ENCODE peak calls at places on chromosomes 3 and 15, in five cellular contexts. K is WTC11, D is astrocyte of the cerebellum, C is Peyer's patch, R is RWPE1. Q is an unnamed sample.

GRCh38 chr15:71072423-71072822 is 42.8 kb upstream of the THSD4 start:
- DNase-seq in K (no peak), D (no peak), C (no peak), R (no peak), Q (no peak)

GRCh38 chr3:106261915-106262683 is 393.3 kb upstream of the CBLB start:
- DNase-seq in K (no peak), D (peak; percentile 26), C (no peak), R (no peak), Q (peak; percentile 57)

GRCh38 chr3:6204891-6205290 is 656.0 kb upstream of the GRM7 start:
- DNase-seq in K (no peak), D (no peak), C (no peak), R (no peak), Q (no peak)

GRCh38 chr15:62118446-62118964 is 46.6 kb downstream of the C2CD4B start:
- DNase-seq in K (no peak), D (no peak), C (no peak), R (no peak), Q (no peak)

GRCh38 chr15:83112233-83112958 is 5.0 kb downstream of the TM6SF1 start:
- DNase-seq in K (no peak), D (peak; percentile 90), C (no peak), R (no peak), Q (no peak)

GRCh38 chr3:48915296-48915695 is 3.3 kb upstream of the ARIH2 start:
- DNase-seq in K (no peak), D (no peak), C (no peak), R (no peak), Q (no peak)

GRCh38 chr3:32304510-32304909 is 66.0 kb downstream of the CMTM8 start:
- DNase-seq in K (no peak), D (no peak), C (no peak), R (no peak), Q (no peak)

GRCh38 chr15:55856506-55856905 is 113.6 kb upstream of the PRTG start:
- DNase-seq in K (no peak), D (no peak), C (no peak), R (no peak), Q (no peak)

GRCh38 chr3:148146947-148147346 is 550.8 kb upstream of the AGTR1 start:
- DNase-seq in K (no peak), D (peak; percentile 67), C (no peak), R (peak; percentile 8), Q (peak; percentile 55)

GRCh38 chr3:157530637-157531300 is 27.6 kb upstream of the VEPH1 start:
- DNase-seq in K (no peak), D (no peak), C (no peak), R (no peak), Q (no peak)

GRCh38 chr3:82353281-82354171 is 592.1 kb upstream of the GBE1 start:
- DNase-seq in K (no peak), D (no peak), C (no peak), R (no peak), Q (no peak)

GRCh38 chr15:77838061-77838460 is 205.3 kb upstream of the LINGO1 start:
- DNase-seq in K (no peak), D (peak; percentile 22), C (peak; percentile 41), R (no peak), Q (no peak)

GRCh38 chr3:39870706-39871105 is 61.3 kb downstream of the MYRIP start:
- DNase-seq in K (no peak), D (no peak), C (no peak), R (no peak), Q (no peak)

GRCh38 chr15:70778258-70779076 is 15.1 kb upstream of the UACA start:
- DNase-seq in K (no peak), D (no peak), C (no peak), R (peak; percentile 36), Q (peak; percentile 55)

GRCh38 chr3:32551087-32551486 is 19.6 kb downstream of the DYNC1LI1 start:
- DNase-seq in K (no peak), D (no peak), C (no peak), R (no peak), Q (no peak)

GRCh38 chr3:106399773-106400172 is 531.0 kb upstream of the CBLB start:
- DNase-seq in K (no peak), D (no peak), C (no peak), R (no peak), Q (no peak)

GRCh38 chr3:115580566-115580965 is 42.7 kb upstream of the GAP43 start:
- DNase-seq in K (no peak), D (no peak), C (no peak), R (no peak), Q (no peak)

GRCh38 chr3:14322667-14323295 is 79.6 kb upstream of the SLC6A6 start:
- DNase-seq in K (no peak), D (no peak), C (peak; percentile 28), R (no peak), Q (no peak)

GRCh38 chr3:13070622-13071021 is 2.6 kb downstream of the IQSEC1 start:
- DNase-seq in K (no peak), D (no peak), C (no peak), R (no peak), Q (no peak)

GRCh38 chr3:13069495-13069894 is 3.7 kb downstream of the IQSEC1 start:
- DNase-seq in K (no peak), D (no peak), C (no peak), R (no peak), Q (no peak)

GRCh38 chr3:13067778-13068177 is 5.5 kb downstream of the IQSEC1 start:
- DNase-seq in K (no peak), D (no peak), C (no peak), R (no peak), Q (no peak)

GRCh38 chr3:13066236-13066635 is 7.0 kb downstream of the IQSEC1 start:
- DNase-seq in K (no peak), D (no peak), C (no peak), R (no peak), Q (no peak)

DNA sequence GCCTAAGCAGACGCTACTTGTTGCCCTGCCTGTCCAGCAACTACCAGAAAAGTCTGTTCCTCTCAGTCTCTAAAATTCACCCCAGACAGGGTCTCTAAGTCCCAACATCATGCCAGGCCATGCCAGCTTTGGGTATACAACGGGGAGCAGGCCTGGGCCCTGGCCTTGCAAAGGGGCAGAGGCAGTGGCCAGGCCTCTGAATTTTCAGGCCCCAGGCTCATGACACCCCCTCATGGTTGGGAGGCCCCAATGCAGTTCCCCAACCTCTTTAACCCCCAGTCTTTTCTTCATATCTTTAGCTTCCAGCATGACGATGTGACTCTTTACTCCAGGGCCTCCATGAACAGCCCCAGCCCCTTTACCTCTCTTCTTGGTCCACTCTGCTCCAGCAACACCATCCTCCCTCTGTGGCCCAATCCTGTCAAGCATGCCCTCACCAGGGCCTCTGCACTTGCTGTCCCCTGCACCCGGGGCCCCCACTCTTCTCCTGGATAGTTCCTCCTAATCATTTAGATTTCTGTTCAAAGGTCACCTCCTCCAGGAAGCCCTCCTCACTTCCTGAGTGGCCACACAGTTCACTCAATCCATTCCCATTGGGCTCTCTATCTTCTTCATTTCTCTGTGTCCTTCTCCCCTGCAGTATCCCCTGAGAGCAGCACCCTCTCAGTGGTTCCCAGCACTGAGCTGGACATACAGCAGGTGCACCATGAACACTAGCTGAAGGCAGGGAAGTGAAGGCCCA is 4.8 kb downstream of the IQSEC1 start:
- DNase-seq in K (no peak), D (no peak), C (no peak), R (no peak), Q (no peak)
- TF ChIP-seq CTCF in K (no peak), D (no peak), C (no peak), R (no peak), Q (no peak)

GRCh38 chr3:171221104-171221503 is 194.6 kb upstream of the SLC2A2 start:
- DNase-seq in K (no peak), D (no peak), C (no peak), R (no peak), Q (no peak)

GRCh38 chr3:171222995-171223394 is 196.5 kb upstream of the SLC2A2 start:
- DNase-seq in K (no peak), D (no peak), C (no peak), R (no peak), Q (no peak)

GRCh38 chr3:171219258-171219657 is 192.7 kb upstream of the SLC2A2 start:
- DNase-seq in K (no peak), D (no peak), C (no peak), R (no peak), Q (no peak)

GRCh38 chr3:171223396-171223795 is 196.9 kb upstream of the SLC2A2 start:
- DNase-seq in K (no peak), D (no peak), C (no peak), R (no peak), Q (no peak)

DNA sequence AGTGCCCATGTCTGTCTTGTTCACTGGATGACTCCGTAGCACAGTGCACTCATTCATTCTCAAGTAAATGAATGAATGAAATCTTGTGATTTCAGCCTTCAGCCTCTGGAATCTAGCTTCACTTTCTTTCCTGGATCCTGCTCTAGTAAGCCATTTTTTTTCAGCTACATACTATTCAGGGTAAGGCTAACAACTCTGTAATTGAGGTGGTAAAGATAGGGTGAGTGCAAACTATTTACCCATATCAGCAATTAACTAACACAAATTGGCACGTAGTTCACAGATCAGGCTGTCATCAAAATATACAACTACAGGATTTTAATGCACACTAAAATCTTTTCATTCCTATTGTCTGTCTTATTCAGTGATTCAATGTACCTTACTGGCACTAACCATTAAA is 195.1 kb upstream of the SLC2A2 start:
- DNase-seq in K (no peak), D (no peak), C (no peak), R (no peak), Q (no peak)
- TF ChIP-seq CTCF in K (no peak), D (no peak), C (no peak), R (no peak), Q (no peak)

DNA sequence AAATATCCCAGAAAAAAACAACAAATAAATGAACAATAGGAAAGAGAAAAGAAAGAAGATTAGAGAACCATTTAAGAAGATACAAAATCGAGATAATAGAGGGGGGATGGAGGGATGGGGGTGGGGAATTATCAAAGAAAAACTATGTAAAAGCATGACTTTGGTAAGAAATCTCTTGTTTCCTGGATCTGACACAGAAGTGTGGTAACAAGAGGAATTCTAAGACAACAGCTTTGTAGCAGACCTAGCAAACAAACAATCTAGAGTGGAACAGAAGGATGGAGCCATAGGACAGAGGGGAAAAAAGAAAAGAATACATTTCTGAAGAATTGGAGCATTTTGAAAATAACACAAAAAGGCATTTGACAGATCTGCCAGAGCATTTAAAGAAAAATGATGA is 49.3 kb upstream of the HEG1 start:
- DNase-seq in K (no peak), D (no peak), C (no peak), R (no peak), Q (no peak)
- TF ChIP-seq CTCF in K (no peak), D (no peak), C (no peak), R (no peak), Q (no peak)

GRCh38 chr15:54082836-54083492 is 104.7 kb downstream of the UNC13C start:
- DNase-seq in K (peak; percentile 53), D (no peak), C (no peak), R (peak; percentile 5), Q (no peak)
- TF ChIP-seq CTCF in K (peak; percentile 84), D (peak; percentile 77), C (no peak), R (peak; percentile 67), Q (peak; percentile 26)

GRCh38 chr3:127255516-127255915 is 32.3 kb downstream of the PRR20G start:
- DNase-seq in K (no peak), D (no peak), C (no peak), R (no peak), Q (no peak)

GRCh38 chr3:127254001-127254400 is 33.8 kb downstream of the PRR20G start:
- DNase-seq in K (no peak), D (no peak), C (no peak), R (no peak), Q (no peak)

GRCh38 chr3:127253491-127253890 is 34.4 kb downstream of the PRR20G start:
- DNase-seq in K (no peak), D (no peak), C (no peak), R (no peak), Q (no peak)

GRCh38 chr3:127256138-127256537 is 31.7 kb downstream of the PRR20G start:
- DNase-seq in K (no peak), D (no peak), C (no peak), R (no peak), Q (no peak)

GRCh38 chr3:127254730-127255129 is 33.1 kb downstream of the PRR20G start:
- DNase-seq in K (no peak), D (no peak), C (no peak), R (peak; percentile 40), Q (no peak)
- TF ChIP-seq CTCF in K (no peak), D (no peak), C (no peak), R (peak; percentile 13), Q (peak; percentile 46)

Q was measured in AG09309.